ENCODE peak calls at places on chromosome 21, in eight cellular contexts. V is fibroblast of lung, M is body of pancreas, D is cardiac muscle cell, Z is psoas muscle, Y is iPS DF 6.9, O is tibial nerve, B is A673. L is an unnamed sample.

GRCh38 chr21:23887709-23888303 is 1719.5 kb downstream of the MRPL39 start:
- DNase-seq in V (no peak), M (no peak), D (no peak), Z (no peak), Y (no peak), O (no peak), B (no peak), L (no peak)

GRCh38 chr21:36381841-36382589 is 3.2 kb upstream of the CHAF1B start:
- DNase-seq in V (peak; percentile 43), M (no peak), D (peak; percentile 11), Z (no peak), Y (no peak), O (no peak), B (no peak), L (no peak)

GRCh38 chr21:29245104-29245643 is 53.5 kb upstream of the BACH1 start:
- DNase-seq in V (no peak), M (no peak), D (no peak), Z (no peak), Y (no peak), O (no peak), B (no peak), L (no peak)

GRCh38 chr21:26513212-26513611 is 59.9 kb downstream of the CYYR1 start:
- DNase-seq in V (peak; percentile 77), M (no peak), D (peak; percentile 39), Z (no peak), Y (no peak), O (no peak), B (peak; percentile 23), L (no peak)

GRCh38 chr21:41148798-41149197 is 19.2 kb upstream of the BACE2 start:
- DNase-seq in V (no peak), M (no peak), D (no peak), Z (no peak), Y (no peak), O (no peak), B (no peak), L (no peak)

GRCh38 chr21:14880922-14881321 is 183.9 kb downstream of the NRIP1 start:
- DNase-seq in V (peak; percentile 84), M (no peak), D (peak; percentile 73), Z (no peak), Y (no peak), O (no peak), B (no peak), L (no peak)

GRCh38 chr21:45427331-45428271 is 22.6 kb downstream of the COL18A1 start:
- DNase-seq in V (peak; percentile 97), M (peak; percentile 66), D (peak; percentile 92), Z (peak; percentile 79), Y (peak; percentile 48), O (no peak), B (no peak), L (peak; percentile 81)

GRCh38 chr21:36852293-36852692 is 114.2 kb downstream of the HLCS start:
- DNase-seq in V (no peak), M (no peak), D (no peak), Z (no peak), Y (no peak), O (no peak), B (no peak), L (peak; percentile 55)

GRCh38 chr21:38721983-38722382 is 83.7 kb upstream of the ETS2 start:
- DNase-seq in V (peak; percentile 16), M (no peak), D (peak; percentile 72), Z (no peak), Y (no peak), O (no peak), B (no peak), L (no peak)
- H3K4me3 ChIP-seq in V (no peak overlapping the region), M (no peak overlapping the region), D (no peak overlapping the region), Z (no peak overlapping the region), Y (no peak overlapping the region), O (no peak overlapping the region), B (no peak overlapping the region), L (no peak overlapping the region)

DNA sequence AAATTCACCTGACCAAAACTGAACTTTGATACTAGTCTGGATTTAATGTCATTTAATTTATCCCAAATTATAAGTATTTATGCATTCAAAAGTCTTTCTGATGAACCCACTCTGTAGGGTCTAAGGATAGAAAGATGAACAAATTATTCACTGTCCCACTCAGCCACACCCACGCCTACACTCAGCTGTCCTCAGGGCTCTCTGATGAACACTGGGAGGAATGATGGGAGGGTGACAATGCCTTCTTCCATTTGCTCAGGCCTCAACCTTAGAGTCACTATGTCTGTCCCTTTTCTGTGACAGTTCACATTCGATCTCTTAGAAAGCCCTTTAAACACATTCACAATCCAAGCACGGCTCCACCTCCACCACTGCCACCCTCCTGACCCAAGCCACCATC is 41.8 kb downstream of the KCNJ6 start:
- DNase-seq in V (no peak), M (no peak), D (no peak), Z (no peak), Y (no peak), O (no peak), B (no peak), L (no peak)
- H3K4me1 ChIP-seq in V (peaks cover 24% of the 10 kb centered on the region), M (no peaks in the 10 kb centered on the region), D (no peaks in the 10 kb centered on the region), Z (no peaks in the 10 kb centered on the region), Y (no peaks in the 10 kb centered on the region), O (no peaks in the 10 kb centered on the region), B (no peaks in the 10 kb centered on the region), L (no peaks in the 10 kb centered on the region)

GRCh38 chr21:42343963-42344510 is 6.8 kb downstream of the TFF2 start:
- DNase-seq in V (no peak), M (no peak), D (no peak), Z (no peak), Y (no peak), O (no peak), B (no peak), L (no peak)
- H3K9me3 ChIP-seq in V (no peaks in the 10 kb centered on the region), M (no peaks in the 10 kb centered on the region), D (no peaks in the 10 kb centered on the region), Z (no peaks in the 10 kb centered on the region), Y (no peaks in the 10 kb centered on the region), O (no peaks in the 10 kb centered on the region), B (no peaks in the 10 kb centered on the region), L (no peaks in the 10 kb centered on the region)

GRCh38 chr21:16071082-16071481 is 341.3 kb downstream of the USP25 start:
- DNase-seq in V (peak; percentile 94), M (no peak), D (peak; percentile 35), Z (peak; percentile 23), Y (no peak), O (no peak), B (peak; percentile 60), L (peak; percentile 13)
- H3K4me3 ChIP-seq in V (peak overlapping the region; percentile 22), M (no peak overlapping the region), D (no peak overlapping the region), Z (peak overlapping the region; percentile 54), Y (no peak overlapping the region), O (peak overlapping the region; percentile 26), B (peak overlapping the region; percentile 40), L (peak overlapping the region; percentile 26)

GRCh38 chr21:43984905-43985689 is 27.0 kb upstream of the TRAPPC10 start:
- DNase-seq in V (peak; percentile 11), M (no peak), D (no peak), Z (no peak), Y (no peak), O (no peak), B (no peak), L (peak; percentile 39)
- H3K4me1 ChIP-seq in V (no peaks in the 10 kb centered on the region), M (no peaks in the 10 kb centered on the region), D (no peaks in the 10 kb centered on the region), Z (no peaks in the 10 kb centered on the region), Y (peaks cover 4% of the 10 kb centered on the region), O (peaks cover 26% of the 10 kb centered on the region), B (no peaks in the 10 kb centered on the region), L (peaks cover 6% of the 10 kb centered on the region)

GRCh38 chr21:44399151-44399954 is 45.9 kb downstream of the TRPM2 start:
- DNase-seq in V (no peak), M (no peak), D (no peak), Z (no peak), Y (no peak), O (no peak), B (no peak), L (no peak)

GRCh38 chr21:44400791-44401385 is 47.5 kb downstream of the TRPM2 start:
- DNase-seq in V (no peak), M (no peak), D (no peak), Z (no peak), Y (no peak), O (no peak), B (no peak), L (no peak)

GRCh38 chr21:44401386-44402160 is 48.2 kb downstream of the TRPM2 start:
- DNase-seq in V (no peak), M (no peak), D (no peak), Z (no peak), Y (no peak), O (no peak), B (no peak), L (no peak)

GRCh38 chr21:44398499-44398898 is 45.1 kb downstream of the TRPM2 start:
- DNase-seq in V (no peak), M (no peak), D (no peak), Z (no peak), Y (no peak), O (no peak), B (no peak), L (no peak)

GRCh38 chr21:44399955-44400790 is 46.8 kb downstream of the TRPM2 start:
- DNase-seq in V (no peak), M (no peak), D (no peak), Z (no peak), Y (no peak), O (no peak), B (no peak), L (no peak)
- H3K9me3 ChIP-seq in V (peaks cover 10% of the 10 kb centered on the region), M (no peaks in the 10 kb centered on the region), D (no peaks in the 10 kb centered on the region), Z (no peaks in the 10 kb centered on the region), Y (no peaks in the 10 kb centered on the region), O (no peaks in the 10 kb centered on the region), B (no peaks in the 10 kb centered on the region), L (no peaks in the 10 kb centered on the region)

DNA sequence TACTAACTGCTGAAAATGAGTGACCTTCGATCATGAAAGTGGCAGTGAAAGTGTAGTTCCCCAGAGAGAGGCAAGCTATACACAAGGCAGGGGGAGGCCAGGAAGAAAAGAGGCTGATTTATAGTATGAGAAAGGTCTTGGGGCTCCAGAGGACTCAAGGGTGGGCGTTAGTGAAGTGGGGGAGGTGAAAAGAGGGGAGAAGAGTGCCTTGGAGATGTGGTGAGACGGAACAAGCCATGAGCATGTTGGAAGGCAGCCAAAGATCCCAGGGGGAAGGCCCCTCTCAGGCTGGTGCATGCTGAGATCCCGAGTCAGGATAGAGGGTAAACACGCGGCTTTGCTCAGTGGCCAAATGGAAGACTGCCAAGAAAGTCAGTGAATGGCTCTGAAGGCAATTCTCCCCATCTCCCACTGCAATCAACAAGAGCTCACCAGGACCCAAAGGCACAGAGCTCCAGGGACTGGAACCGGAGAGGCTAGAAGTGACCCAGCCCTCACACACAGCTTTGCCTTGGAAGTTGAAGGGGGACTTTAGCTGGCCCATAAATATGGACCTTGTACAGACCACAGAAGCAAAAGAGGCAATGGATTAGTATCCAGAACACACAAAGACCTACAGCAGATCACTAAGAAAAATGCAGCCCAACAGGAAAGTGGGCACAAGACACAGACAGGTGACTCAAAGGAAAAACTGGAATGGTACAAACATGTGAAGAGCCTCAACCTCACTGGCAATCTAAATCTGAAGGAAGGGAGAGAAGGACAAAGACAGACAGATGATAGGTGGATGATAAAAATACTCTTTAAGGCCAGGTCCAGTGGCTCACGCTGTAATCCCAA is 49.6 kb downstream of the HSF2BP start:
- DNase-seq in V (peak; percentile 82), M (peak; percentile 45), D (peak; percentile 85), Z (no peak), Y (no peak), O (no peak), B (peak; percentile 90), L (peak; percentile 93)
- H3K4me3 ChIP-seq in V (no peak overlapping the region), M (no peak overlapping the region), D (no peak overlapping the region), Z (no peak overlapping the region), Y (no peak overlapping the region), O (no peak overlapping the region), B (no peak overlapping the region), L (no peak overlapping the region)

DNA sequence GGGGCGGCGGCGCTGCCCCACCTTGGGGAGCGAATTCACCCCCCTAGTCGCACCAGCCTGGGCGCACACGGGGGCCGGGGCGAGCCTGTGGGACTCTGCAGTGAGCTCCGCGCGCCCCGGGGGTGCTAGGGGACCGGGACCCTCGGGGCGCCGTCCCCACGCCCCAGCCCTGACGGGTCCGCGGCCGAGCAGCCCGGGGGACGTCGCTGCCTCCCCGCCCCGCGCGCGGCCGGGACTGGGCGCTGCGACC is 545 bp downstream of the RCAN1 start:
- DNase-seq in V (no peak), M (no peak), D (no peak), Z (peak; percentile 21), Y (no peak), O (no peak), B (no peak), L (no peak)
- H3K4me1 ChIP-seq in V (no peaks in the 10 kb centered on the region), M (peaks cover 17% of the 10 kb centered on the region), D (peaks cover 36% of the 10 kb centered on the region), Z (peaks cover 12% of the 10 kb centered on the region), Y (no peaks in the 10 kb centered on the region), O (peaks cover 29% of the 10 kb centered on the region), B (no peaks in the 10 kb centered on the region), L (peaks cover 3% of the 10 kb centered on the region)